ENCODE peak calls at places on chromosome 16, in four cellular contexts. Z is hypothalamus; K is activated CD4-positive, alpha-beta T cell treated with anti-CD3 and anti-CD28 coated beads, Interleukin-2, amount 50 U/mL, for 1 hour; B is colonic mucosa. I is an unnamed sample.

GRCh38 chr16:66580605-66581209 is 1.4 kb downstream of the CMTM2 start:
- DNase-seq in Z (no peak), B (no peak), K (no peak), I (no peak)

GRCh38 chr16:54632322-54632721 is 298.3 kb upstream of the IRX5 start:
- DNase-seq in B (no peak), K (no peak), Z (no peak), I (no peak)

GRCh38 chr16:78844682-78845081 is 745.2 kb downstream of the WWOX start:
- DNase-seq in K (no peak), B (no peak), Z (no peak), I (no peak)

GRCh38 chr16:85735225-85735722 is 15.6 kb downstream of the C16orf74 start:
- DNase-seq in Z (no peak), K (peak; percentile 44), B (no peak), I (no peak)

GRCh38 chr16:57325458-57325857 is 33.1 kb upstream of the CCL22 start:
- DNase-seq in K (no peak), Z (no peak), B (no peak), I (no peak)

GRCh38 chr16:81748476-81749198 is 30.5 kb upstream of the PLCG2 start:
- DNase-seq in Z (no peak), K (no peak), B (no peak), I (no peak)

GRCh38 chr16:51544850-51545467 is 393.9 kb upstream of the SALL1 start:
- DNase-seq in K (no peak), Z (no peak), B (no peak), I (no peak)

GRCh38 chr16:29154676-29155121 is 169.8 kb downstream of the LAT start:
- DNase-seq in K (no peak), Z (no peak), B (no peak), I (no peak)

GRCh38 chr16:54236761-54237160 is 49.8 kb downstream of the IRX3 start:
- DNase-seq in B (no peak), K (no peak), Z (no peak), I (no peak)

GRCh38 chr16:87570564-87570937 is 31.8 kb upstream of the JPH3 start:
- DNase-seq in K (no peak), Z (no peak), B (no peak), I (no peak)

GRCh38 chr16:49581630-49582298 is 208.2 kb downstream of the C16orf78 start:
- DNase-seq in K (no peak), Z (no peak), B (no peak), I (peak; percentile 52)

GRCh38 chr16:17461951-17462729 is 8.6 kb downstream of the XYLT1 start:
- DNase-seq in Z (no peak), B (no peak), K (no peak), I (no peak)

GRCh38 chr16:24523569-24523968 is 15.8 kb upstream of the RBBP6 start:
- DNase-seq in K (no peak), Z (no peak), B (no peak), I (no peak)

GRCh38 chr16:56742030-56742984 is 12.4 kb downstream of the NUP93 start:
- DNase-seq in K (no peak), Z (no peak), B (no peak), I (no peak)

GRCh38 chr16:58885528-58886170 is 151.5 kb upstream of the GOT2 start:
- DNase-seq in K (no peak), B (no peak), Z (no peak), I (no peak)

I was measured in aorta.